ENCODE peak calls at places on chromosomes 16 and 17, in seven cellular contexts. One of them, this sample, is unnamed.

GRCh38 chr17:56870163-56870651 is 36.3 kb downstream of the DGKE start:
- DNase-seq in GM12865: peak; percentile 76
- DNase-seq in cardiac muscle cell: no peak
- DNase-seq in mesenchymal stem cell: peak; percentile 3
- DNase-seq in stimulated activated CD8-positive, alpha-beta memory T cell treated with anti-CD3 and anti-CD28 coated beads, Interleukin-4, amount 100 ng/mL, for 1 hour: no peak
- DNase-seq in astrocyte of the spinal cord: no peak
- DNase-seq in stimulated activated CD4-positive, alpha-beta T cell treated with anti-CD3 and anti-CD28 coated beads, Interleukin-1b, Interleukin-23, amount 100 ng/mL, for 24 hours: no peak
- DNase-seq in this sample: no peak

GRCh38 chr17:64506201-64506575 is at the start of gene DDX5:
- DNase-seq in GM12865: peak; percentile 99
- DNase-seq in cardiac muscle cell: peak; percentile 97
- DNase-seq in mesenchymal stem cell: peak; percentile 97
- DNase-seq in stimulated activated CD8-positive, alpha-beta memory T cell treated with anti-CD3 and anti-CD28 coated beads, Interleukin-4, amount 100 ng/mL, for 1 hour: peak; percentile 96
- DNase-seq in astrocyte of the spinal cord: peak; percentile 96
- DNase-seq in stimulated activated CD4-positive, alpha-beta T cell treated with anti-CD3 and anti-CD28 coated beads, Interleukin-1b, Interleukin-23, amount 100 ng/mL, for 24 hours: peak; percentile 96
- DNase-seq in this sample: peak; percentile 97

GRCh38 chr16:66913711-66914110 is 5.0 kb downstream of the CDH16 start:
- DNase-seq in GM12865: no peak
- DNase-seq in cardiac muscle cell: no peak
- DNase-seq in mesenchymal stem cell: no peak
- DNase-seq in stimulated activated CD8-positive, alpha-beta memory T cell treated with anti-CD3 and anti-CD28 coated beads, Interleukin-4, amount 100 ng/mL, for 1 hour: no peak
- DNase-seq in astrocyte of the spinal cord: no peak
- DNase-seq in stimulated activated CD4-positive, alpha-beta T cell treated with anti-CD3 and anti-CD28 coated beads, Interleukin-1b, Interleukin-23, amount 100 ng/mL, for 24 hours: no peak
- DNase-seq in this sample: no peak

GRCh38 chr17:35889818-35890773 is 9.9 kb upstream of the CCL5 start:
- DNase-seq in GM12865: no peak
- DNase-seq in cardiac muscle cell: peak; percentile 91
- DNase-seq in mesenchymal stem cell: peak; percentile 72
- DNase-seq in stimulated activated CD8-positive, alpha-beta memory T cell treated with anti-CD3 and anti-CD28 coated beads, Interleukin-4, amount 100 ng/mL, for 1 hour: no peak
- DNase-seq in astrocyte of the spinal cord: peak; percentile 38
- DNase-seq in stimulated activated CD4-positive, alpha-beta T cell treated with anti-CD3 and anti-CD28 coated beads, Interleukin-1b, Interleukin-23, amount 100 ng/mL, for 24 hours: no peak
- DNase-seq in this sample: no peak

GRCh38 chr17:1083451-1084187 is 86.7 kb downstream of the TIMM22 start:
- DNase-seq in GM12865: no peak
- DNase-seq in cardiac muscle cell: no peak
- DNase-seq in mesenchymal stem cell: peak; percentile 15
- DNase-seq in stimulated activated CD8-positive, alpha-beta memory T cell treated with anti-CD3 and anti-CD28 coated beads, Interleukin-4, amount 100 ng/mL, for 1 hour: no peak
- DNase-seq in astrocyte of the spinal cord: no peak
- DNase-seq in stimulated activated CD4-positive, alpha-beta T cell treated with anti-CD3 and anti-CD28 coated beads, Interleukin-1b, Interleukin-23, amount 100 ng/mL, for 24 hours: no peak
- DNase-seq in this sample: no peak

GRCh38 chr16:54436342-54436741 is 149.8 kb upstream of the IRX3 start:
- DNase-seq in GM12865: no peak
- DNase-seq in cardiac muscle cell: no peak
- DNase-seq in mesenchymal stem cell: no peak
- DNase-seq in stimulated activated CD8-positive, alpha-beta memory T cell treated with anti-CD3 and anti-CD28 coated beads, Interleukin-4, amount 100 ng/mL, for 1 hour: no peak
- DNase-seq in astrocyte of the spinal cord: no peak
- DNase-seq in stimulated activated CD4-positive, alpha-beta T cell treated with anti-CD3 and anti-CD28 coated beads, Interleukin-1b, Interleukin-23, amount 100 ng/mL, for 24 hours: no peak
- DNase-seq in this sample: no peak

GRCh38 chr17:16941072-16941641 is 30.8 kb downstream of the TNFRSF13B start:
- DNase-seq in GM12865: no peak
- DNase-seq in cardiac muscle cell: no peak
- DNase-seq in mesenchymal stem cell: no peak
- DNase-seq in stimulated activated CD8-positive, alpha-beta memory T cell treated with anti-CD3 and anti-CD28 coated beads, Interleukin-4, amount 100 ng/mL, for 1 hour: no peak
- DNase-seq in astrocyte of the spinal cord: no peak
- DNase-seq in stimulated activated CD4-positive, alpha-beta T cell treated with anti-CD3 and anti-CD28 coated beads, Interleukin-1b, Interleukin-23, amount 100 ng/mL, for 24 hours: no peak
- DNase-seq in this sample: no peak

GRCh38 chr17:6780001-6780400 is 4.0 kb downstream of the FBXO39 start:
- DNase-seq in GM12865: no peak
- DNase-seq in cardiac muscle cell: no peak
- DNase-seq in mesenchymal stem cell: no peak
- DNase-seq in stimulated activated CD8-positive, alpha-beta memory T cell treated with anti-CD3 and anti-CD28 coated beads, Interleukin-4, amount 100 ng/mL, for 1 hour: no peak
- DNase-seq in astrocyte of the spinal cord: no peak
- DNase-seq in stimulated activated CD4-positive, alpha-beta T cell treated with anti-CD3 and anti-CD28 coated beads, Interleukin-1b, Interleukin-23, amount 100 ng/mL, for 24 hours: no peak
- DNase-seq in this sample: no peak

GRCh38 chr17:34673516-34673915 is 94.1 kb downstream of the TMEM132E start:
- DNase-seq in GM12865: no peak
- DNase-seq in cardiac muscle cell: no peak
- DNase-seq in mesenchymal stem cell: no peak
- DNase-seq in stimulated activated CD8-positive, alpha-beta memory T cell treated with anti-CD3 and anti-CD28 coated beads, Interleukin-4, amount 100 ng/mL, for 1 hour: no peak
- DNase-seq in astrocyte of the spinal cord: no peak
- DNase-seq in stimulated activated CD4-positive, alpha-beta T cell treated with anti-CD3 and anti-CD28 coated beads, Interleukin-1b, Interleukin-23, amount 100 ng/mL, for 24 hours: no peak
- DNase-seq in this sample: no peak

GRCh38 chr17:65185686-65186382 is 48.7 kb downstream of the RGS9 start:
- DNase-seq in GM12865: no peak
- DNase-seq in cardiac muscle cell: no peak
- DNase-seq in mesenchymal stem cell: no peak
- DNase-seq in stimulated activated CD8-positive, alpha-beta memory T cell treated with anti-CD3 and anti-CD28 coated beads, Interleukin-4, amount 100 ng/mL, for 1 hour: no peak
- DNase-seq in astrocyte of the spinal cord: no peak
- DNase-seq in stimulated activated CD4-positive, alpha-beta T cell treated with anti-CD3 and anti-CD28 coated beads, Interleukin-1b, Interleukin-23, amount 100 ng/mL, for 24 hours: no peak
- DNase-seq in this sample: no peak

GRCh38 chr16:7990864-7991263 is 599.4 kb downstream of the TMEM114 start:
- DNase-seq in GM12865: no peak
- DNase-seq in cardiac muscle cell: no peak
- DNase-seq in mesenchymal stem cell: no peak
- DNase-seq in stimulated activated CD8-positive, alpha-beta memory T cell treated with anti-CD3 and anti-CD28 coated beads, Interleukin-4, amount 100 ng/mL, for 1 hour: no peak
- DNase-seq in astrocyte of the spinal cord: no peak
- DNase-seq in stimulated activated CD4-positive, alpha-beta T cell treated with anti-CD3 and anti-CD28 coated beads, Interleukin-1b, Interleukin-23, amount 100 ng/mL, for 24 hours: no peak
- DNase-seq in this sample: no peak

GRCh38 chr17:69878661-69879060 is 196.4 kb upstream of the KCNJ16 start:
- DNase-seq in GM12865: no peak
- DNase-seq in cardiac muscle cell: no peak
- DNase-seq in mesenchymal stem cell: no peak
- DNase-seq in stimulated activated CD8-positive, alpha-beta memory T cell treated with anti-CD3 and anti-CD28 coated beads, Interleukin-4, amount 100 ng/mL, for 1 hour: no peak
- DNase-seq in astrocyte of the spinal cord: no peak
- DNase-seq in stimulated activated CD4-positive, alpha-beta T cell treated with anti-CD3 and anti-CD28 coated beads, Interleukin-1b, Interleukin-23, amount 100 ng/mL, for 24 hours: no peak
- DNase-seq in this sample: no peak

GRCh38 chr16:72992142-72992601 is 55.8 kb downstream of the ZFHX3 start:
- DNase-seq in GM12865: no peak
- DNase-seq in cardiac muscle cell: no peak
- DNase-seq in mesenchymal stem cell: peak; percentile 28
- DNase-seq in stimulated activated CD8-positive, alpha-beta memory T cell treated with anti-CD3 and anti-CD28 coated beads, Interleukin-4, amount 100 ng/mL, for 1 hour: no peak
- DNase-seq in astrocyte of the spinal cord: no peak
- DNase-seq in stimulated activated CD4-positive, alpha-beta T cell treated with anti-CD3 and anti-CD28 coated beads, Interleukin-1b, Interleukin-23, amount 100 ng/mL, for 24 hours: no peak
- DNase-seq in this sample: no peak

GRCh38 chr16:77414752-77415231 is 20.0 kb downstream of the ADAMTS18 start:
- DNase-seq in GM12865: no peak
- DNase-seq in cardiac muscle cell: no peak
- DNase-seq in mesenchymal stem cell: no peak
- DNase-seq in stimulated activated CD8-positive, alpha-beta memory T cell treated with anti-CD3 and anti-CD28 coated beads, Interleukin-4, amount 100 ng/mL, for 1 hour: no peak
- DNase-seq in astrocyte of the spinal cord: peak; percentile 49
- DNase-seq in stimulated activated CD4-positive, alpha-beta T cell treated with anti-CD3 and anti-CD28 coated beads, Interleukin-1b, Interleukin-23, amount 100 ng/mL, for 24 hours: no peak
- DNase-seq in this sample: no peak

GRCh38 chr16:49952386-49952785 is 72.6 kb upstream of the CNEP1R1 start:
- DNase-seq in GM12865: no peak
- DNase-seq in cardiac muscle cell: peak; percentile 53
- DNase-seq in mesenchymal stem cell: peak; percentile 49
- DNase-seq in stimulated activated CD8-positive, alpha-beta memory T cell treated with anti-CD3 and anti-CD28 coated beads, Interleukin-4, amount 100 ng/mL, for 1 hour: no peak
- DNase-seq in astrocyte of the spinal cord: no peak
- DNase-seq in stimulated activated CD4-positive, alpha-beta T cell treated with anti-CD3 and anti-CD28 coated beads, Interleukin-1b, Interleukin-23, amount 100 ng/mL, for 24 hours: no peak
- DNase-seq in this sample: no peak

GRCh38 chr16:12229759-12230594 is 253.4 kb downstream of the SNX29 start:
- DNase-seq in GM12865: no peak
- DNase-seq in cardiac muscle cell: no peak
- DNase-seq in mesenchymal stem cell: peak; percentile 66
- DNase-seq in stimulated activated CD8-positive, alpha-beta memory T cell treated with anti-CD3 and anti-CD28 coated beads, Interleukin-4, amount 100 ng/mL, for 1 hour: no peak
- DNase-seq in astrocyte of the spinal cord: peak; percentile 29
- DNase-seq in stimulated activated CD4-positive, alpha-beta T cell treated with anti-CD3 and anti-CD28 coated beads, Interleukin-1b, Interleukin-23, amount 100 ng/mL, for 24 hours: no peak
- DNase-seq in this sample: peak; percentile 65

GRCh38 chr16:1145383-1146100 is 7.4 kb upstream of the CACNA1H start:
- DNase-seq in GM12865: no peak
- DNase-seq in cardiac muscle cell: no peak
- DNase-seq in mesenchymal stem cell: no peak
- DNase-seq in stimulated activated CD8-positive, alpha-beta memory T cell treated with anti-CD3 and anti-CD28 coated beads, Interleukin-4, amount 100 ng/mL, for 1 hour: no peak
- DNase-seq in astrocyte of the spinal cord: no peak
- DNase-seq in stimulated activated CD4-positive, alpha-beta T cell treated with anti-CD3 and anti-CD28 coated beads, Interleukin-1b, Interleukin-23, amount 100 ng/mL, for 24 hours: no peak
- DNase-seq in this sample: no peak

GRCh38 chr17:39601758-39602532 is 5.8 kb downstream of the NEUROD2 start:
- DNase-seq in GM12865: no peak
- DNase-seq in cardiac muscle cell: no peak
- DNase-seq in mesenchymal stem cell: no peak
- DNase-seq in stimulated activated CD8-positive, alpha-beta memory T cell treated with anti-CD3 and anti-CD28 coated beads, Interleukin-4, amount 100 ng/mL, for 1 hour: no peak
- DNase-seq in astrocyte of the spinal cord: no peak
- DNase-seq in stimulated activated CD4-positive, alpha-beta T cell treated with anti-CD3 and anti-CD28 coated beads, Interleukin-1b, Interleukin-23, amount 100 ng/mL, for 24 hours: no peak
- DNase-seq in this sample: no peak